ENCODE peak calls at places on chromosomes 7 and 10, in nine cellular contexts. One of them, this sample, is unnamed.

GRCh38 chr10:120824864-120825263 is 26.3 kb upstream of the WDR11 start:
- DNase-seq in GM13976: peak
- DNase-seq in left ventricle myocardium inferior: no peak
- DNase-seq in T-helper 9 cell: no peak
- DNase-seq in stimulated activated CD4-positive, alpha-beta T cell treated with anti-CD3 and anti-CD28 coated beads, Interleukin-12 subunit alpha, Interleukin-12 subunit beta, amount 100 ng/mL, for 4 hours: no peak
- DNase-seq in HT1080: peak
- DNase-seq in mesendoderm: peak
- DNase-seq in activated naive CD8-positive, alpha-beta T cell treated with anti-CD3 and anti-CD28 coated beads, Interleukin-2, amount 10 ng/mL, durations not matched to agents 7 days and 5 days: no peak
- DNase-seq in germinal center: peak
- DNase-seq in this sample: peak

GRCh38 chr10:34655286-34656170 is 159.6 kb downstream of the PARD3 start:
- DNase-seq in GM13976: peak
- DNase-seq in left ventricle myocardium inferior: no peak
- DNase-seq in T-helper 9 cell: no peak
- DNase-seq in stimulated activated CD4-positive, alpha-beta T cell treated with anti-CD3 and anti-CD28 coated beads, Interleukin-12 subunit alpha, Interleukin-12 subunit beta, amount 100 ng/mL, for 4 hours: no peak
- DNase-seq in HT1080: peak
- DNase-seq in mesendoderm: peak
- DNase-seq in activated naive CD8-positive, alpha-beta T cell treated with anti-CD3 and anti-CD28 coated beads, Interleukin-2, amount 10 ng/mL, durations not matched to agents 7 days and 5 days: no peak
- DNase-seq in germinal center: peak
- DNase-seq in this sample: peak

GRCh38 chr10:70597856-70598815 is 4.4 kb downstream of the PRF1 start:
- DNase-seq in GM13976: no peak
- DNase-seq in left ventricle myocardium inferior: no peak
- DNase-seq in T-helper 9 cell: no peak
- DNase-seq in stimulated activated CD4-positive, alpha-beta T cell treated with anti-CD3 and anti-CD28 coated beads, Interleukin-12 subunit alpha, Interleukin-12 subunit beta, amount 100 ng/mL, for 4 hours: no peak
- DNase-seq in HT1080: no peak
- DNase-seq in mesendoderm: no peak
- DNase-seq in activated naive CD8-positive, alpha-beta T cell treated with anti-CD3 and anti-CD28 coated beads, Interleukin-2, amount 10 ng/mL, durations not matched to agents 7 days and 5 days: no peak
- DNase-seq in germinal center: no peak
- DNase-seq in this sample: no peak

GRCh38 chr7:148084138-148084537 is 506.4 kb upstream of the C7orf33 start:
- DNase-seq in GM13976: no peak
- DNase-seq in left ventricle myocardium inferior: no peak
- DNase-seq in T-helper 9 cell: no peak
- DNase-seq in stimulated activated CD4-positive, alpha-beta T cell treated with anti-CD3 and anti-CD28 coated beads, Interleukin-12 subunit alpha, Interleukin-12 subunit beta, amount 100 ng/mL, for 4 hours: no peak
- DNase-seq in HT1080: peak
- DNase-seq in mesendoderm: peak
- DNase-seq in activated naive CD8-positive, alpha-beta T cell treated with anti-CD3 and anti-CD28 coated beads, Interleukin-2, amount 10 ng/mL, durations not matched to agents 7 days and 5 days: no peak
- DNase-seq in germinal center: no peak
- DNase-seq in this sample: peak

GRCh38 chr10:78907458-78908211 is 161.1 kb upstream of the ZMIZ1 start:
- DNase-seq in GM13976: no peak
- DNase-seq in left ventricle myocardium inferior: no peak
- DNase-seq in T-helper 9 cell: no peak
- DNase-seq in stimulated activated CD4-positive, alpha-beta T cell treated with anti-CD3 and anti-CD28 coated beads, Interleukin-12 subunit alpha, Interleukin-12 subunit beta, amount 100 ng/mL, for 4 hours: no peak
- DNase-seq in HT1080: no peak
- DNase-seq in mesendoderm: no peak
- DNase-seq in activated naive CD8-positive, alpha-beta T cell treated with anti-CD3 and anti-CD28 coated beads, Interleukin-2, amount 10 ng/mL, durations not matched to agents 7 days and 5 days: no peak
- DNase-seq in germinal center: no peak
- DNase-seq in this sample: no peak

GRCh38 chr10:14296081-14296709 is 34.5 kb downstream of the FRMD4A start:
- DNase-seq in GM13976: no peak
- DNase-seq in left ventricle myocardium inferior: no peak
- DNase-seq in T-helper 9 cell: no peak
- DNase-seq in stimulated activated CD4-positive, alpha-beta T cell treated with anti-CD3 and anti-CD28 coated beads, Interleukin-12 subunit alpha, Interleukin-12 subunit beta, amount 100 ng/mL, for 4 hours: no peak
- DNase-seq in HT1080: no peak
- DNase-seq in mesendoderm: peak
- DNase-seq in activated naive CD8-positive, alpha-beta T cell treated with anti-CD3 and anti-CD28 coated beads, Interleukin-2, amount 10 ng/mL, durations not matched to agents 7 days and 5 days: no peak
- DNase-seq in germinal center: no peak
- DNase-seq in this sample: no peak

GRCh38 chr10:29734980-29735627 is 100.3 kb upstream of the SVIL start:
- DNase-seq in GM13976: peak
- DNase-seq in left ventricle myocardium inferior: peak
- DNase-seq in T-helper 9 cell: peak
- DNase-seq in stimulated activated CD4-positive, alpha-beta T cell treated with anti-CD3 and anti-CD28 coated beads, Interleukin-12 subunit alpha, Interleukin-12 subunit beta, amount 100 ng/mL, for 4 hours: peak
- DNase-seq in HT1080: peak
- DNase-seq in mesendoderm: peak
- DNase-seq in activated naive CD8-positive, alpha-beta T cell treated with anti-CD3 and anti-CD28 coated beads, Interleukin-2, amount 10 ng/mL, durations not matched to agents 7 days and 5 days: peak
- DNase-seq in germinal center: peak
- DNase-seq in this sample: peak

GRCh38 chr10:62818426-62819011 is 2.4 kb upstream of the EGR2 start:
- DNase-seq in GM13976: peak
- DNase-seq in left ventricle myocardium inferior: no peak
- DNase-seq in T-helper 9 cell: peak
- DNase-seq in stimulated activated CD4-positive, alpha-beta T cell treated with anti-CD3 and anti-CD28 coated beads, Interleukin-12 subunit alpha, Interleukin-12 subunit beta, amount 100 ng/mL, for 4 hours: peak
- DNase-seq in HT1080: no peak
- DNase-seq in mesendoderm: peak
- DNase-seq in activated naive CD8-positive, alpha-beta T cell treated with anti-CD3 and anti-CD28 coated beads, Interleukin-2, amount 10 ng/mL, durations not matched to agents 7 days and 5 days: peak
- DNase-seq in germinal center: peak
- DNase-seq in this sample: no peak

GRCh38 chr7:141053626-141054025 is 20.2 kb upstream of the TMEM178B start:
- DNase-seq in GM13976: no peak
- DNase-seq in left ventricle myocardium inferior: no peak
- DNase-seq in T-helper 9 cell: peak
- DNase-seq in stimulated activated CD4-positive, alpha-beta T cell treated with anti-CD3 and anti-CD28 coated beads, Interleukin-12 subunit alpha, Interleukin-12 subunit beta, amount 100 ng/mL, for 4 hours: peak
- DNase-seq in HT1080: peak
- DNase-seq in mesendoderm: no peak
- DNase-seq in activated naive CD8-positive, alpha-beta T cell treated with anti-CD3 and anti-CD28 coated beads, Interleukin-2, amount 10 ng/mL, durations not matched to agents 7 days and 5 days: peak
- DNase-seq in germinal center: no peak
- DNase-seq in this sample: no peak

GRCh38 chr7:55534262-55534915 is 37.9 kb downstream of the VOPP1 start:
- DNase-seq in GM13976: peak
- DNase-seq in left ventricle myocardium inferior: no peak
- DNase-seq in T-helper 9 cell: peak
- DNase-seq in stimulated activated CD4-positive, alpha-beta T cell treated with anti-CD3 and anti-CD28 coated beads, Interleukin-12 subunit alpha, Interleukin-12 subunit beta, amount 100 ng/mL, for 4 hours: peak
- DNase-seq in HT1080: peak
- DNase-seq in mesendoderm: no peak
- DNase-seq in activated naive CD8-positive, alpha-beta T cell treated with anti-CD3 and anti-CD28 coated beads, Interleukin-2, amount 10 ng/mL, durations not matched to agents 7 days and 5 days: peak
- DNase-seq in germinal center: peak
- DNase-seq in this sample: peak

GRCh38 chr10:6396652-6397051 is 183.4 kb downstream of the PRKCQ start:
- DNase-seq in GM13976: no peak
- DNase-seq in left ventricle myocardium inferior: no peak
- DNase-seq in T-helper 9 cell: no peak
- DNase-seq in stimulated activated CD4-positive, alpha-beta T cell treated with anti-CD3 and anti-CD28 coated beads, Interleukin-12 subunit alpha, Interleukin-12 subunit beta, amount 100 ng/mL, for 4 hours: no peak
- DNase-seq in HT1080: peak
- DNase-seq in mesendoderm: no peak
- DNase-seq in activated naive CD8-positive, alpha-beta T cell treated with anti-CD3 and anti-CD28 coated beads, Interleukin-2, amount 10 ng/mL, durations not matched to agents 7 days and 5 days: no peak
- DNase-seq in germinal center: no peak
- DNase-seq in this sample: peak

GRCh38 chr7:6221340-6222319 is 50.8 kb downstream of the CYTH3 start:
- DNase-seq in GM13976: peak
- DNase-seq in left ventricle myocardium inferior: no peak
- DNase-seq in T-helper 9 cell: no peak
- DNase-seq in stimulated activated CD4-positive, alpha-beta T cell treated with anti-CD3 and anti-CD28 coated beads, Interleukin-12 subunit alpha, Interleukin-12 subunit beta, amount 100 ng/mL, for 4 hours: peak
- DNase-seq in HT1080: no peak
- DNase-seq in mesendoderm: no peak
- DNase-seq in activated naive CD8-positive, alpha-beta T cell treated with anti-CD3 and anti-CD28 coated beads, Interleukin-2, amount 10 ng/mL, durations not matched to agents 7 days and 5 days: no peak
- DNase-seq in germinal center: no peak
- DNase-seq in this sample: no peak

GRCh38 chr7:110801502-110801901 is 289.4 kb upstream of the LRRN3 start:
- DNase-seq in GM13976: no peak
- DNase-seq in left ventricle myocardium inferior: no peak
- DNase-seq in T-helper 9 cell: no peak
- DNase-seq in stimulated activated CD4-positive, alpha-beta T cell treated with anti-CD3 and anti-CD28 coated beads, Interleukin-12 subunit alpha, Interleukin-12 subunit beta, amount 100 ng/mL, for 4 hours: no peak
- DNase-seq in HT1080: no peak
- DNase-seq in mesendoderm: no peak
- DNase-seq in activated naive CD8-positive, alpha-beta T cell treated with anti-CD3 and anti-CD28 coated beads, Interleukin-2, amount 10 ng/mL, durations not matched to agents 7 days and 5 days: no peak
- DNase-seq in germinal center: no peak
- DNase-seq in this sample: no peak

GRCh38 chr10:86706401-86706841 is 38.1 kb downstream of the LDB3 start:
- DNase-seq in GM13976: no peak
- DNase-seq in left ventricle myocardium inferior: no peak
- DNase-seq in T-helper 9 cell: no peak
- DNase-seq in stimulated activated CD4-positive, alpha-beta T cell treated with anti-CD3 and anti-CD28 coated beads, Interleukin-12 subunit alpha, Interleukin-12 subunit beta, amount 100 ng/mL, for 4 hours: no peak
- DNase-seq in HT1080: no peak
- DNase-seq in mesendoderm: no peak
- DNase-seq in activated naive CD8-positive, alpha-beta T cell treated with anti-CD3 and anti-CD28 coated beads, Interleukin-2, amount 10 ng/mL, durations not matched to agents 7 days and 5 days: no peak
- DNase-seq in germinal center: no peak
- DNase-seq in this sample: no peak

GRCh38 chr10:5442056-5442989 is 30.0 kb downstream of the NET1 start:
- DNase-seq in GM13976: peak
- DNase-seq in left ventricle myocardium inferior: no peak
- DNase-seq in T-helper 9 cell: no peak
- DNase-seq in stimulated activated CD4-positive, alpha-beta T cell treated with anti-CD3 and anti-CD28 coated beads, Interleukin-12 subunit alpha, Interleukin-12 subunit beta, amount 100 ng/mL, for 4 hours: no peak
- DNase-seq in HT1080: peak
- DNase-seq in mesendoderm: peak
- DNase-seq in activated naive CD8-positive, alpha-beta T cell treated with anti-CD3 and anti-CD28 coated beads, Interleukin-2, amount 10 ng/mL, durations not matched to agents 7 days and 5 days: no peak
- DNase-seq in germinal center: peak
- DNase-seq in this sample: peak

GRCh38 chr10:101292194-101293006 is 61.6 kb upstream of the BTRC start:
- DNase-seq in GM13976: no peak
- DNase-seq in left ventricle myocardium inferior: peak
- DNase-seq in T-helper 9 cell: no peak
- DNase-seq in stimulated activated CD4-positive, alpha-beta T cell treated with anti-CD3 and anti-CD28 coated beads, Interleukin-12 subunit alpha, Interleukin-12 subunit beta, amount 100 ng/mL, for 4 hours: no peak
- DNase-seq in HT1080: no peak
- DNase-seq in mesendoderm: no peak
- DNase-seq in activated naive CD8-positive, alpha-beta T cell treated with anti-CD3 and anti-CD28 coated beads, Interleukin-2, amount 10 ng/mL, durations not matched to agents 7 days and 5 days: no peak
- DNase-seq in germinal center: no peak
- DNase-seq in this sample: no peak

GRCh38 chr10:60495357-60495756 is 105.7 kb upstream of the ANK3 start:
- DNase-seq in GM13976: no peak
- DNase-seq in left ventricle myocardium inferior: no peak
- DNase-seq in T-helper 9 cell: no peak
- DNase-seq in stimulated activated CD4-positive, alpha-beta T cell treated with anti-CD3 and anti-CD28 coated beads, Interleukin-12 subunit alpha, Interleukin-12 subunit beta, amount 100 ng/mL, for 4 hours: no peak
- DNase-seq in HT1080: peak
- DNase-seq in mesendoderm: no peak
- DNase-seq in activated naive CD8-positive, alpha-beta T cell treated with anti-CD3 and anti-CD28 coated beads, Interleukin-2, amount 10 ng/mL, durations not matched to agents 7 days and 5 days: no peak
- DNase-seq in germinal center: no peak
- DNase-seq in this sample: no peak

GRCh38 chr10:5073659-5074058 is 20.6 kb upstream of the AKR1C3 start:
- DNase-seq in GM13976: no peak
- DNase-seq in left ventricle myocardium inferior: no peak
- DNase-seq in T-helper 9 cell: no peak
- DNase-seq in stimulated activated CD4-positive, alpha-beta T cell treated with anti-CD3 and anti-CD28 coated beads, Interleukin-12 subunit alpha, Interleukin-12 subunit beta, amount 100 ng/mL, for 4 hours: no peak
- DNase-seq in HT1080: no peak
- DNase-seq in mesendoderm: no peak
- DNase-seq in activated naive CD8-positive, alpha-beta T cell treated with anti-CD3 and anti-CD28 coated beads, Interleukin-2, amount 10 ng/mL, durations not matched to agents 7 days and 5 days: no peak
- DNase-seq in germinal center: no peak
- DNase-seq in this sample: no peak

GRCh38 chr7:97731736-97732370 is at the start of gene TAC1:
- DNase-seq in GM13976: no peak
- DNase-seq in left ventricle myocardium inferior: no peak
- DNase-seq in T-helper 9 cell: no peak
- DNase-seq in stimulated activated CD4-positive, alpha-beta T cell treated with anti-CD3 and anti-CD28 coated beads, Interleukin-12 subunit alpha, Interleukin-12 subunit beta, amount 100 ng/mL, for 4 hours: no peak
- DNase-seq in HT1080: no peak
- DNase-seq in mesendoderm: peak
- DNase-seq in activated naive CD8-positive, alpha-beta T cell treated with anti-CD3 and anti-CD28 coated beads, Interleukin-2, amount 10 ng/mL, durations not matched to agents 7 days and 5 days: no peak
- DNase-seq in germinal center: no peak
- DNase-seq in this sample: no peak

GRCh38 chr10:13984647-13985155 is 346.0 kb downstream of the FRMD4A start:
- DNase-seq in GM13976: no peak
- DNase-seq in left ventricle myocardium inferior: no peak
- DNase-seq in T-helper 9 cell: no peak
- DNase-seq in stimulated activated CD4-positive, alpha-beta T cell treated with anti-CD3 and anti-CD28 coated beads, Interleukin-12 subunit alpha, Interleukin-12 subunit beta, amount 100 ng/mL, for 4 hours: no peak
- DNase-seq in HT1080: peak
- DNase-seq in mesendoderm: no peak
- DNase-seq in activated naive CD8-positive, alpha-beta T cell treated with anti-CD3 and anti-CD28 coated beads, Interleukin-2, amount 10 ng/mL, durations not matched to agents 7 days and 5 days: no peak
- DNase-seq in germinal center: no peak
- DNase-seq in this sample: peak

GRCh38 chr7:85612514-85612913 is 425.7 kb upstream of the SEMA3D start:
- DNase-seq in GM13976: no peak
- DNase-seq in left ventricle myocardium inferior: no peak
- DNase-seq in T-helper 9 cell: no peak
- DNase-seq in stimulated activated CD4-positive, alpha-beta T cell treated with anti-CD3 and anti-CD28 coated beads, Interleukin-12 subunit alpha, Interleukin-12 subunit beta, amount 100 ng/mL, for 4 hours: no peak
- DNase-seq in HT1080: no peak
- DNase-seq in mesendoderm: no peak
- DNase-seq in activated naive CD8-positive, alpha-beta T cell treated with anti-CD3 and anti-CD28 coated beads, Interleukin-2, amount 10 ng/mL, durations not matched to agents 7 days and 5 days: no peak
- DNase-seq in germinal center: no peak
- DNase-seq in this sample: no peak

GRCh38 chr10:94402204-94403033 is at the start of gene TBC1D12:
- DNase-seq in GM13976: peak
- DNase-seq in left ventricle myocardium inferior: peak
- DNase-seq in T-helper 9 cell: peak
- DNase-seq in stimulated activated CD4-positive, alpha-beta T cell treated with anti-CD3 and anti-CD28 coated beads, Interleukin-12 subunit alpha, Interleukin-12 subunit beta, amount 100 ng/mL, for 4 hours: peak
- DNase-seq in HT1080: peak
- DNase-seq in mesendoderm: peak
- DNase-seq in activated naive CD8-positive, alpha-beta T cell treated with anti-CD3 and anti-CD28 coated beads, Interleukin-2, amount 10 ng/mL, durations not matched to agents 7 days and 5 days: peak
- DNase-seq in germinal center: peak
- DNase-seq in this sample: peak

GRCh38 chr7:117737882-117738281 is 135.4 kb downstream of the CTTNBP2 start:
- DNase-seq in GM13976: no peak
- DNase-seq in left ventricle myocardium inferior: no peak
- DNase-seq in T-helper 9 cell: no peak
- DNase-seq in stimulated activated CD4-positive, alpha-beta T cell treated with anti-CD3 and anti-CD28 coated beads, Interleukin-12 subunit alpha, Interleukin-12 subunit beta, amount 100 ng/mL, for 4 hours: no peak
- DNase-seq in HT1080: no peak
- DNase-seq in mesendoderm: no peak
- DNase-seq in activated naive CD8-positive, alpha-beta T cell treated with anti-CD3 and anti-CD28 coated beads, Interleukin-2, amount 10 ng/mL, durations not matched to agents 7 days and 5 days: no peak
- DNase-seq in germinal center: no peak
- DNase-seq in this sample: no peak

GRCh38 chr7:102404005-102404861 is 8.1 kb downstream of the PRKRIP1 start:
- DNase-seq in GM13976: peak
- DNase-seq in left ventricle myocardium inferior: no peak
- DNase-seq in T-helper 9 cell: peak
- DNase-seq in stimulated activated CD4-positive, alpha-beta T cell treated with anti-CD3 and anti-CD28 coated beads, Interleukin-12 subunit alpha, Interleukin-12 subunit beta, amount 100 ng/mL, for 4 hours: peak
- DNase-seq in HT1080: peak
- DNase-seq in mesendoderm: peak
- DNase-seq in activated naive CD8-positive, alpha-beta T cell treated with anti-CD3 and anti-CD28 coated beads, Interleukin-2, amount 10 ng/mL, durations not matched to agents 7 days and 5 days: peak
- DNase-seq in germinal center: peak
- DNase-seq in this sample: peak

GRCh38 chr7:105149827-105150226 is 135.8 kb downstream of the KMT2E start:
- DNase-seq in GM13976: no peak
- DNase-seq in left ventricle myocardium inferior: no peak
- DNase-seq in T-helper 9 cell: no peak
- DNase-seq in stimulated activated CD4-positive, alpha-beta T cell treated with anti-CD3 and anti-CD28 coated beads, Interleukin-12 subunit alpha, Interleukin-12 subunit beta, amount 100 ng/mL, for 4 hours: no peak
- DNase-seq in HT1080: peak
- DNase-seq in mesendoderm: no peak
- DNase-seq in activated naive CD8-positive, alpha-beta T cell treated with anti-CD3 and anti-CD28 coated beads, Interleukin-2, amount 10 ng/mL, durations not matched to agents 7 days and 5 days: no peak
- DNase-seq in germinal center: no peak
- DNase-seq in this sample: peak

GRCh38 chr10:7170626-7171322 is 240.1 kb downstream of the SFMBT2 start:
- DNase-seq in GM13976: no peak
- DNase-seq in left ventricle myocardium inferior: peak
- DNase-seq in T-helper 9 cell: no peak
- DNase-seq in stimulated activated CD4-positive, alpha-beta T cell treated with anti-CD3 and anti-CD28 coated beads, Interleukin-12 subunit alpha, Interleukin-12 subunit beta, amount 100 ng/mL, for 4 hours: no peak
- DNase-seq in HT1080: no peak
- DNase-seq in mesendoderm: no peak
- DNase-seq in activated naive CD8-positive, alpha-beta T cell treated with anti-CD3 and anti-CD28 coated beads, Interleukin-2, amount 10 ng/mL, durations not matched to agents 7 days and 5 days: no peak
- DNase-seq in germinal center: no peak
- DNase-seq in this sample: no peak

GRCh38 chr10:71832967-71833366 is 18.1 kb downstream of the PSAP start:
- DNase-seq in GM13976: peak
- DNase-seq in left ventricle myocardium inferior: no peak
- DNase-seq in T-helper 9 cell: no peak
- DNase-seq in stimulated activated CD4-positive, alpha-beta T cell treated with anti-CD3 and anti-CD28 coated beads, Interleukin-12 subunit alpha, Interleukin-12 subunit beta, amount 100 ng/mL, for 4 hours: no peak
- DNase-seq in HT1080: no peak
- DNase-seq in mesendoderm: no peak
- DNase-seq in activated naive CD8-positive, alpha-beta T cell treated with anti-CD3 and anti-CD28 coated beads, Interleukin-2, amount 10 ng/mL, durations not matched to agents 7 days and 5 days: no peak
- DNase-seq in germinal center: peak
- DNase-seq in this sample: no peak

GRCh38 chr10:47081264-47081663 is 170.0 kb downstream of the PTPN20 start:
- DNase-seq in GM13976: no peak
- DNase-seq in left ventricle myocardium inferior: no peak
- DNase-seq in T-helper 9 cell: no peak
- DNase-seq in stimulated activated CD4-positive, alpha-beta T cell treated with anti-CD3 and anti-CD28 coated beads, Interleukin-12 subunit alpha, Interleukin-12 subunit beta, amount 100 ng/mL, for 4 hours: no peak
- DNase-seq in HT1080: no peak
- DNase-seq in mesendoderm: no peak
- DNase-seq in activated naive CD8-positive, alpha-beta T cell treated with anti-CD3 and anti-CD28 coated beads, Interleukin-2, amount 10 ng/mL, durations not matched to agents 7 days and 5 days: no peak
- DNase-seq in germinal center: no peak
- DNase-seq in this sample: no peak

GRCh38 chr7:6170571-6171531 is 101.6 kb downstream of the CYTH3 start:
- DNase-seq in GM13976: no peak
- DNase-seq in left ventricle myocardium inferior: no peak
- DNase-seq in T-helper 9 cell: no peak
- DNase-seq in stimulated activated CD4-positive, alpha-beta T cell treated with anti-CD3 and anti-CD28 coated beads, Interleukin-12 subunit alpha, Interleukin-12 subunit beta, amount 100 ng/mL, for 4 hours: no peak
- DNase-seq in HT1080: no peak
- DNase-seq in mesendoderm: no peak
- DNase-seq in activated naive CD8-positive, alpha-beta T cell treated with anti-CD3 and anti-CD28 coated beads, Interleukin-2, amount 10 ng/mL, durations not matched to agents 7 days and 5 days: no peak
- DNase-seq in germinal center: no peak
- DNase-seq in this sample: no peak

GRCh38 chr7:81924494-81924893 is 154.6 kb upstream of the HGF start:
- DNase-seq in GM13976: peak
- DNase-seq in left ventricle myocardium inferior: no peak
- DNase-seq in T-helper 9 cell: no peak
- DNase-seq in stimulated activated CD4-positive, alpha-beta T cell treated with anti-CD3 and anti-CD28 coated beads, Interleukin-12 subunit alpha, Interleukin-12 subunit beta, amount 100 ng/mL, for 4 hours: no peak
- DNase-seq in HT1080: no peak
- DNase-seq in mesendoderm: no peak
- DNase-seq in activated naive CD8-positive, alpha-beta T cell treated with anti-CD3 and anti-CD28 coated beads, Interleukin-2, amount 10 ng/mL, durations not matched to agents 7 days and 5 days: no peak
- DNase-seq in germinal center: no peak
- DNase-seq in this sample: no peak

This sample was measured in MCF 10A.